ENCODE peak calls at places on chromosomes 2 and 18, in six cellular contexts. I is astrocyte of the spinal cord; K is iPS-NIHi11; T is activated naive CD4-positive, alpha-beta T cell; H is activated T-helper 1 cell treated with Interleukin-2 at 50 U/mL for 16 hours; E is central memory CD4-positive, alpha-beta T cell. D is an unnamed sample.

GRCh38 chr2:2033691-2034090 is 289.4 kb upstream of the PXDN start:
- DNase-seq in I (no peak), K (no peak), T (no peak), H (no peak), E (no peak), D (no peak)

GRCh38 chr2:84631985-84632384 is 115.7 kb downstream of the DNAH6 start:
- DNase-seq in I (no peak), K (no peak), T (no peak), H (no peak), E (no peak), D (no peak)

GRCh38 chr2:17355608-17356329 is 162.5 kb downstream of the RAD51AP2 start:
- DNase-seq in I (peak), K (no peak), T (no peak), H (no peak), E (no peak), D (no peak)

GRCh38 chr2:176020400-176020799 is 18.3 kb upstream of the LNPK start:
- DNase-seq in I (no peak), K (no peak), T (no peak), H (no peak), E (no peak), D (no peak)

GRCh38 chr2:119537792-119538191 is 6.5 kb upstream of the CFAP221 start:
- DNase-seq in I (no peak), K (no peak), T (no peak), H (no peak), E (no peak), D (no peak)

GRCh38 chr2:3536682-3537632 is 17.6 kb upstream of the ADI1 start:
- DNase-seq in I (no peak), K (peak), T (no peak), H (no peak), E (no peak), D (no peak)

GRCh38 chr18:24369420-24369819 is 28.2 kb downstream of the OSBPL1A start:
- DNase-seq in I (peak), K (no peak), T (no peak), H (no peak), E (no peak), D (peak)

GRCh38 chr2:31606511-31606910 is 25.8 kb upstream of the SRD5A2 start:
- DNase-seq in I (no peak), K (no peak), T (no peak), H (no peak), E (no peak), D (no peak)

GRCh38 chr2:234409590-234409989 is 87.3 kb downstream of the ARL4C start:
- DNase-seq in I (no peak), K (no peak), T (no peak), H (no peak), E (no peak), D (no peak)

GRCh38 chr2:120241709-120242108 is 10.9 kb upstream of the RALB start:
- DNase-seq in I (no peak), K (no peak), T (no peak), H (no peak), E (no peak), D (no peak)

GRCh38 chr2:204850576-204850975 is 305.3 kb downstream of the PARD3B start:
- DNase-seq in I (no peak), K (no peak), T (no peak), H (no peak), E (no peak), D (no peak)

GRCh38 chr2:3601561-3602271 is 6.8 kb downstream of the COLEC11 start:
- DNase-seq in I (no peak), K (no peak), T (no peak), H (no peak), E (no peak), D (no peak)

GRCh38 chr18:12593861-12594260 is 64.0 kb downstream of the SPIRE1 start:
- DNase-seq in I (peak), K (no peak), T (no peak), H (no peak), E (no peak), D (no peak)

GRCh38 chr2:236790991-236791390 is 221.4 kb downstream of the ACKR3 start:
- DNase-seq in I (no peak), K (no peak), T (no peak), H (no peak), E (no peak), D (peak)

GRCh38 chr2:178286636-178287035 is 92.3 kb downstream of the OSBPL6 start:
- DNase-seq in I (no peak), K (no peak), T (no peak), H (no peak), E (no peak), D (no peak)

GRCh38 chr18:32276256-32276655 is 86.4 kb downstream of the MEP1B start:
- DNase-seq in I (no peak), K (no peak), T (no peak), H (no peak), E (no peak), D (no peak)

GRCh38 chr2:121165038-121165542 is 119.9 kb downstream of the TFCP2L1 start:
- DNase-seq in I (no peak), K (no peak), T (no peak), H (no peak), E (no peak), D (no peak)

GRCh38 chr2:167292430-167293171 is 404.3 kb downstream of the XIRP2 start:
- DNase-seq in I (peak), K (peak), T (peak), H (peak), E (peak), D (peak)

GRCh38 chr2:238092486-238093035 is 7.6 kb upstream of the ESPNL start:
- DNase-seq in I (no peak), K (peak), T (no peak), H (no peak), E (no peak), D (no peak)

GRCh38 chr2:157283468-157283867 is 26.0 kb downstream of the GALNT5 start:
- DNase-seq in I (no peak), K (no peak), T (no peak), H (no peak), E (no peak), D (peak)

GRCh38 chr2:226903179-226903578 is 67.3 kb downstream of the RHBDD1 start:
- DNase-seq in I (peak), K (no peak), T (no peak), H (no peak), E (no peak), D (no peak)

D was measured in NCI-H69.